ENCODE peak calls at places on chromosome 10, in ten cellular contexts. Z is GF-D8; D is cerebellar cortex; R is left cardiac atrium; X is effector CD8-positive, alpha-beta T cell; O is stimulated activated CD4-positive, alpha-beta T cell treated with anti-CD3 and anti-CD28 coated beads, Interleukin-1b, Interleukin-23, amount 100 ng/mL, for 4 hours; F is activated CD8-positive, alpha-beta memory T cell treated with anti-CD3 and anti-CD28 coated beads, Interleukin-2, amount 50 U/mL, for 48 hours; U is uterus; E is foreskin melanocyte; H is activated CD4-positive, alpha-beta T cell treated with anti-CD3 and anti-CD28 coated beads for 4 hours. K is an unnamed sample.

GRCh38 chr10:17257466-17258321 is 29.7 kb downstream of the VIM start:
- DNase-seq in E (peak; percentile 66), O (no peak), X (peak; percentile 21), U (peak; percentile 65), H (peak; percentile 69), F (no peak), D (peak; percentile 70), Z (peak; percentile 33), R (peak; percentile 28), K (peak; percentile 62)

GRCh38 chr10:29687411-29688160 is 52.8 kb upstream of the SVIL start:
- DNase-seq in Z (peak; percentile 21), X (no peak), O (no peak), R (no peak), U (no peak), F (no peak), D (no peak), H (no peak), E (no peak), K (peak; percentile 78)

GRCh38 chr10:45602082-45602730 is 70.4 kb downstream of the ZFAND4 start:
- DNase-seq in H (no peak), D (no peak), F (no peak), O (no peak), Z (no peak), X (no peak), U (no peak), E (no peak), R (no peak), K (no peak)

GRCh38 chr10:103492655-103493261 is 747 bp upstream of the NEURL1 start:
- DNase-seq in R (no peak), O (no peak), H (no peak), X (no peak), F (no peak), U (no peak), Z (no peak), E (no peak), D (no peak), K (no peak)

GRCh38 chr10:96714031-96714590 is 6.2 kb downstream of the PIK3AP1 start:
- DNase-seq in E (peak; percentile 56), U (no peak), X (no peak), F (no peak), D (no peak), R (no peak), Z (no peak), H (no peak), O (no peak), K (no peak)

GRCh38 chr10:10092581-10092980 is 925.1 kb upstream of the CELF2 start:
- DNase-seq in U (no peak), Z (no peak), R (peak; percentile 29), O (no peak), X (no peak), H (no peak), E (no peak), F (no peak), D (no peak), K (no peak)

GRCh38 chr10:121188005-121188404 is 336.8 kb downstream of the WDR11 start:
- DNase-seq in E (no peak), U (peak; percentile 63), H (no peak), X (no peak), Z (no peak), F (no peak), O (no peak), D (peak; percentile 8), R (no peak), K (no peak)

GRCh38 chr10:87844837-87845623 is 18.3 kb downstream of the KLLN start:
- DNase-seq in F (no peak), X (no peak), R (no peak), O (no peak), Z (no peak), H (no peak), E (no peak), U (no peak), D (no peak), K (peak; percentile 68)

GRCh38 chr10:69352569-69353264 is 64.0 kb downstream of the TACR2 start:
- DNase-seq in F (no peak), O (no peak), Z (no peak), R (no peak), E (no peak), H (no peak), D (no peak), U (no peak), X (no peak), K (no peak)

GRCh38 chr10:22992075-22992474 is 64.2 kb downstream of the ARMC3 start:
- DNase-seq in U (no peak), Z (no peak), R (no peak), O (no peak), E (no peak), X (no peak), F (no peak), D (no peak), H (peak; percentile 33), K (no peak)

GRCh38 chr10:102813734-102814455 is 23.3 kb downstream of the CYP17A1 start:
- DNase-seq in Z (no peak), X (no peak), F (no peak), H (no peak), D (no peak), O (no peak), E (no peak), R (peak; percentile 49), U (no peak), K (no peak)

GRCh38 chr10:108561649-108562048 is 1361.7 kb downstream of the XPNPEP1 start:
- DNase-seq in H (no peak), F (no peak), D (no peak), Z (no peak), E (no peak), O (no peak), U (no peak), R (no peak), X (no peak), K (no peak)

GRCh38 chr10:27724287-27724686 is 21.3 kb downstream of the MKX start:
- DNase-seq in Z (no peak), D (no peak), F (no peak), X (no peak), O (no peak), R (no peak), E (no peak), H (no peak), U (no peak), K (no peak)

GRCh38 chr10:109187677-109188076 is 735.6 kb downstream of the XPNPEP1 start:
- DNase-seq in F (no peak), E (no peak), D (no peak), Z (no peak), H (no peak), O (no peak), U (no peak), X (no peak), R (no peak), K (no peak)

GRCh38 chr10:24886281-24886680 is 66.1 kb downstream of the PRTFDC1 start:
- DNase-seq in E (no peak), F (no peak), X (no peak), Z (no peak), H (no peak), U (no peak), R (no peak), O (no peak), D (no peak), K (no peak)

GRCh38 chr10:93816123-93816747 is 58.5 kb downstream of the LGI1 start:
- DNase-seq in H (peak; percentile 6), U (peak; percentile 37), F (peak; percentile 63), X (no peak), Z (no peak), R (peak; percentile 74), O (peak; percentile 25), D (peak; percentile 88), E (peak; percentile 64), K (peak; percentile 58)

GRCh38 chr10:117938104-117938503 is 108.6 kb downstream of the RAB11FIP2 start:
- DNase-seq in D (no peak), R (no peak), X (no peak), U (no peak), E (no peak), Z (no peak), H (no peak), F (no peak), O (no peak), K (no peak)

GRCh38 chr10:59176241-59177030 is at the start of gene PHYHIPL:
- DNase-seq in O (no peak), R (no peak), H (no peak), X (no peak), F (no peak), D (peak; percentile 68), Z (no peak), U (no peak), E (no peak), K (no peak)

GRCh38 chr10:4059471-4060138 is 274.6 kb upstream of the KLF6 start:
- DNase-seq in F (no peak), E (no peak), X (no peak), U (no peak), Z (no peak), R (no peak), H (no peak), O (no peak), D (no peak), K (no peak)

GRCh38 chr10:101956105-101956504 is 99.9 kb downstream of the ARMH3 start:
- DNase-seq in Z (no peak), H (no peak), O (no peak), D (no peak), U (no peak), X (no peak), R (no peak), E (no peak), F (no peak), K (no peak)

GRCh38 chr10:19048901-19049300 is 300 bp downstream of the MALRD1 start:
- DNase-seq in X (no peak), H (no peak), E (no peak), R (no peak), U (no peak), F (no peak), Z (no peak), O (no peak), D (no peak), K (no peak)

GRCh38 chr10:84076047-84076388 is 63.3 kb upstream of the GHITM start:
- DNase-seq in X (no peak), E (peak; percentile 18), O (no peak), Z (no peak), U (peak; percentile 34), D (no peak), F (no peak), H (no peak), R (no peak), K (no peak)

GRCh38 chr10:4511559-4511958 is 314.4 kb upstream of the AKR1E2 start:
- DNase-seq in H (no peak), R (no peak), D (no peak), O (no peak), E (no peak), U (no peak), Z (no peak), X (no peak), F (no peak), K (no peak)

GRCh38 chr10:86698207-86698940 is 30.1 kb downstream of the LDB3 start:
- DNase-seq in D (peak; percentile 26), Z (no peak), F (no peak), R (no peak), H (no peak), E (no peak), U (no peak), X (no peak), O (no peak), K (no peak)

GRCh38 chr10:48236199-48236621 is 38.3 kb downstream of the FRMPD2 start:
- DNase-seq in D (no peak), H (no peak), U (no peak), O (no peak), X (no peak), R (no peak), E (no peak), Z (no peak), F (no peak), K (no peak)

GRCh38 chr10:95909591-95909990 is 1.8 kb downstream of the CC2D2B start:
- DNase-seq in D (no peak), O (no peak), Z (no peak), X (no peak), R (no peak), U (no peak), E (no peak), H (no peak), F (no peak), K (no peak)

GRCh38 chr10:98231417-98231816 is 36.6 kb downstream of the LOXL4 start:
- DNase-seq in E (no peak), D (no peak), Z (no peak), O (no peak), U (no peak), F (no peak), H (no peak), R (no peak), X (no peak), K (no peak)

K was measured in NCI-H460.